ENCODE peak calls at places on chromosome 2, in ten cellular contexts. N is fibroblast of lung, E is H1, A is fibroblast of mammary gland, X is transverse colon, Q is WERI-Rb-1, S is hepatocyte, R is stomach, U is trophoblast cell, H is upper lobe of right lung. G is an unnamed sample.

GRCh38 chr2:7931808-7932207 is 750.0 kb upstream of the ID2 start:
- DNase-seq in E (no peak), Q (no peak), X (no peak), N (no peak), U (no peak), A (no peak), H (no peak), R (no peak), S (no peak), G (no peak)

GRCh38 chr2:172704072-172704936 is 31.3 kb upstream of the RAPGEF4 start:
- DNase-seq in S (peak), A (peak), N (peak), E (no peak), R (no peak), U (no peak), Q (no peak), H (no peak), X (no peak), G (peak)

GRCh38 chr2:54416938-54417337 is 39.2 kb upstream of the SPTBN1 start:
- DNase-seq in X (no peak), S (no peak), Q (no peak), H (no peak), U (no peak), N (no peak), E (no peak), A (no peak), R (no peak), G (no peak)

GRCh38 chr2:239321596-239322413 is 79.0 kb downstream of the HDAC4 start:
- DNase-seq in N (peak), E (no peak), U (no peak), X (no peak), S (no peak), Q (no peak), R (no peak), A (no peak), H (no peak), G (no peak)

GRCh38 chr2:61736982-61737381 is 116.9 kb downstream of the FAM161A start:
- DNase-seq in Q (no peak), E (no peak), N (no peak), U (no peak), S (no peak), R (no peak), A (peak), X (no peak), H (no peak), G (no peak)

GRCh38 chr2:69007169-69007568 is 5.8 kb upstream of the ANTXR1 start:
- DNase-seq in U (no peak), X (no peak), A (no peak), Q (no peak), E (no peak), R (no peak), N (no peak), S (no peak), H (no peak), G (no peak)

GRCh38 chr2:161402297-161402696 is 13.8 kb upstream of the TBR1 start:
- DNase-seq in E (no peak), Q (no peak), A (no peak), U (no peak), H (no peak), R (no peak), N (no peak), X (no peak), S (no peak), G (no peak)

GRCh38 chr2:96099861-96100798 is 16.2 kb downstream of the ADRA2B start:
- DNase-seq in E (no peak), N (no peak), R (no peak), A (no peak), U (no peak), H (peak), Q (peak), S (no peak), X (peak), G (no peak)

GRCh38 chr2:237060518-237061312 is 25.0 kb upstream of the COPS8 start:
- DNase-seq in H (no peak), E (no peak), A (peak), S (peak), Q (peak), N (peak), U (no peak), X (peak), R (peak), G (peak)

GRCh38 chr2:240452471-240453256 is 17.2 kb downstream of the GPC1 start:
- DNase-seq in X (peak), E (no peak), R (peak), S (peak), U (peak), Q (peak), A (peak), N (peak), H (peak), G (peak)

GRCh38 chr2:207881902-207882301 is 112.2 kb upstream of the FZD5 start:
- DNase-seq in R (no peak), U (no peak), A (no peak), Q (no peak), H (no peak), X (no peak), E (no peak), N (no peak), S (no peak), G (no peak)

GRCh38 chr2:64268330-64268729 is 124.1 kb upstream of the PELI1 start:
- DNase-seq in S (no peak), H (no peak), E (no peak), Q (no peak), A (no peak), U (no peak), R (no peak), X (no peak), N (no peak), G (no peak)

GRCh38 chr2:186426153-186427016 is 59.7 kb upstream of the ZC3H15 start:
- DNase-seq in R (no peak), E (no peak), X (no peak), S (no peak), H (no peak), Q (no peak), U (no peak), N (peak), A (no peak), G (no peak)

GRCh38 chr2:74504591-74504990 is 2.9 kb downstream of the PCGF1 start:
- DNase-seq in X (no peak), E (no peak), R (no peak), Q (no peak), S (no peak), U (no peak), A (no peak), N (no peak), H (no peak), G (no peak)
- H3K4me3 ChIP-seq in X (peak), E (no peak), R (no peak), Q (no peak), S (no peak), U (no peak), A (peak), N (peak), H (no peak), G (peak)

GRCh38 chr2:63059434-63060078 is 8.9 kb downstream of the OTX1 start:
- DNase-seq in S (no peak), E (no peak), N (no peak), R (no peak), A (no peak), U (no peak), X (no peak), Q (peak), H (no peak), G (no peak)
- H3K4me3 ChIP-seq in S (no peak), E (peak), N (no peak), R (no peak), A (no peak), U (no peak), X (peak), Q (peak), H (no peak), G (no peak)

GRCh38 chr2:117724035-117724434 is 90.5 kb upstream of the DDX18 start:
- DNase-seq in A (no peak), U (no peak), N (no peak), S (peak), H (no peak), R (no peak), E (no peak), Q (no peak), X (no peak), G (no peak)
- H3K4me3 ChIP-seq in A (no peak), U (no peak), N (no peak), S (no peak), H (no peak), R (no peak), E (no peak), Q (no peak), X (no peak), G (no peak)

GRCh38 chr2:27122791-27123190 is 824 bp upstream of the ABHD1 start:
- DNase-seq in Q (no peak), N (no peak), A (no peak), R (no peak), S (no peak), X (no peak), E (no peak), H (no peak), U (no peak), G (no peak)
- H3K4me3 ChIP-seq in Q (peak), N (no peak), A (no peak), R (no peak), S (no peak), X (no peak), E (no peak), H (peak), U (no peak), G (no peak)

GRCh38 chr2:118842687-118843491 is 4.6 kb downstream of the EN1 start:
- DNase-seq in E (no peak), Q (no peak), A (no peak), S (no peak), N (peak), R (no peak), H (no peak), U (no peak), X (no peak), G (no peak)
- H3K4me3 ChIP-seq in E (peak), Q (no peak), A (peak), S (no peak), N (no peak), R (peak), H (peak), U (peak), X (peak), G (no peak)

DNA sequence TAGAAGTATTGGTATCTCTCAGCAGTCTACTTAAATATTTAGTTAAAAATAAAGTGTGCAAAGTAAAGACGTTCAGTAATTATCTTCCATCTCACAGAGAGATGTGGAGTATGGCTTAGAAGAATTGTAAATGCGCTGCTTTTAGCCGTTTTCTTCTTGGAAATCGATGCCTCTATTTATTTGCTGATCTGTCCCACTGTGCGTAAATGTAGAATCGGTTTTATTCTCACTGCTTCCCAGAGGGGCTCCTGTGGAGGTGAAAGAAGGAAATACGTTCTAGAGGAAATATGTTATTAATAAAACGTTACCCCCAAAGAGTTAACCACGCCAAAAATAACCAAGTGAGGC is 1.9 kb downstream of the NPAS2 start:
- DNase-seq in R (no peak), U (no peak), N (no peak), X (no peak), H (no peak), A (no peak), Q (no peak), E (no peak), S (no peak), G (no peak)
- H3K4me3 ChIP-seq in R (no peak), U (no peak), N (peak), X (no peak), H (no peak), A (no peak), Q (no peak), E (no peak), S (no peak), G (no peak)

GRCh38 chr2:223613017-223613950 is 11.1 kb upstream of the SCG2 start:
- DNase-seq in U (peak), Q (no peak), A (peak), H (peak), S (peak), N (peak), E (peak), X (peak), R (peak), G (peak)
- H3K4me3 ChIP-seq in U (no peak), Q (no peak), A (peak), H (peak), S (no peak), N (peak), E (peak), X (peak), R (peak), G (peak)

GRCh38 chr2:232387451-232388171 is 9.1 kb downstream of the ALPP start:
- DNase-seq in R (no peak), E (no peak), S (no peak), A (no peak), N (no peak), U (no peak), Q (no peak), X (no peak), H (peak), G (no peak)

GRCh38 chr2:232385660-232386489 is 7.3 kb downstream of the ALPP start:
- DNase-seq in U (peak), A (peak), H (peak), X (no peak), Q (no peak), E (no peak), R (no peak), S (peak), N (peak), G (peak)

GRCh38 chr2:232384466-232384865 is 5.9 kb downstream of the ALPP start:
- DNase-seq in Q (no peak), S (no peak), R (no peak), U (no peak), E (no peak), H (no peak), N (no peak), X (no peak), A (no peak), G (no peak)

GRCh38 chr2:232386740-232387450 is 8.3 kb downstream of the ALPP start:
- DNase-seq in H (peak), E (no peak), A (no peak), U (peak), N (no peak), Q (peak), R (no peak), S (no peak), X (no peak), G (no peak)

GRCh38 chr2:232386490-232386739 is 7.9 kb downstream of the ALPP start:
- DNase-seq in U (no peak), R (no peak), H (peak), A (no peak), E (no peak), N (no peak), Q (no peak), X (no peak), S (no peak), G (peak)
- H3K4me3 ChIP-seq in U (peak), R (peak), H (peak), A (no peak), E (peak), N (no peak), Q (peak), X (no peak), S (no peak), G (peak)